ENCODE peak calls at places on chromosomes 3 and 15, in six cellular contexts. A is cardiac septum, G is hepatocyte, J is neuronal stem cell, R is cerebellar cortex, F is mucosa of gallbladder. X is an unnamed sample.

GRCh38 chr3:39707314-39707909 is 102.0 kb upstream of the MYRIP start:
- DNase-seq in A (no peak), G (peak; percentile 65), J (peak; percentile 24), R (peak; percentile 62), F (no peak), X (no peak)

GRCh38 chr15:80695911-80696651 is 971 bp downstream of the ABHD17C start:
- DNase-seq in A (no peak), G (peak; percentile 28), J (no peak), R (no peak), F (peak; percentile 12), X (no peak)

GRCh38 chr15:74651251-74651741 is 35.7 kb downstream of the CLK3 start:
- DNase-seq in A (no peak), G (no peak), J (no peak), R (no peak), F (no peak), X (no peak)

GRCh38 chr3:43335799-43336198 is 49.5 kb downstream of the SNRK start:
- DNase-seq in A (no peak), G (no peak), J (no peak), R (no peak), F (no peak), X (no peak)

GRCh38 chr15:101084801-101085200 is 165.6 kb downstream of the LRRK1 start:
- DNase-seq in A (no peak), G (no peak), J (no peak), R (no peak), F (no peak), X (no peak)

GRCh38 chr15:55915221-55915620 is 78.2 kb downstream of the NEDD4 start:
- DNase-seq in A (no peak), G (no peak), J (no peak), R (no peak), F (no peak), X (no peak)

GRCh38 chr3:151838574-151839312 is 24.8 kb downstream of the AADAC start:
- DNase-seq in A (no peak), G (peak; percentile 89), J (peak; percentile 54), R (peak; percentile 65), F (peak; percentile 60), X (peak; percentile 40)

GRCh38 chr3:142072851-142073250 is 76.5 kb downstream of the TFDP2 start:
- DNase-seq in A (no peak), G (no peak), J (no peak), R (no peak), F (no peak), X (no peak)

GRCh38 chr15:73727330-73728018 is 25.7 kb downstream of the INSYN1 start:
- DNase-seq in A (no peak), G (peak; percentile 34), J (no peak), R (no peak), F (no peak), X (no peak)

GRCh38 chr3:23928525-23928924 is 11.6 kb downstream of the RPL15 start:
- DNase-seq in A (no peak), G (no peak), J (no peak), R (no peak), F (no peak), X (no peak)